ENCODE peak calls at places on chromosomes 13 and 19, in nine cellular contexts. E, B, P, Z, S, X, L, Q and U are unnamed samples.

GRCh38 chr13:38635030-38635429 is 51.8 kb upstream of the FREM2 start:
- DNase-seq in E (no peak), B (no peak), P (no peak), Z (no peak), S (no peak), X (no peak), L (no peak), Q (no peak), U (no peak)

GRCh38 chr19:54100560-54100959 is at the start of gene OSCAR:
- DNase-seq in E (no peak), B (no peak), P (no peak), Z (peak; percentile 47), S (no peak), X (no peak), L (no peak), Q (no peak), U (no peak)

GRCh38 chr13:47294691-47295090 is 397.8 kb upstream of the HTR2A start:
- DNase-seq in E (no peak), B (no peak), P (no peak), Z (no peak), S (no peak), X (no peak), L (no peak), Q (no peak), U (no peak)

GRCh38 chr13:42553098-42554046 is 20.6 kb upstream of the TNFSF11 start:
- DNase-seq in E (no peak), B (no peak), P (no peak), Z (no peak), S (no peak), X (no peak), L (no peak), Q (peak; percentile 28), U (no peak)

GRCh38 chr13:75307370-75307984 is 174.5 kb downstream of the TBC1D4 start:
- DNase-seq in E (no peak), B (no peak), P (no peak), Z (no peak), S (no peak), X (no peak), L (no peak), Q (no peak), U (no peak)

GRCh38 chr13:44280461-44280860 is 93.2 kb upstream of the SERP2 start:
- DNase-seq in E (no peak), B (no peak), P (no peak), Z (no peak), S (no peak), X (no peak), L (no peak), Q (no peak), U (no peak)

GRCh38 chr19:47436712-47437401 is 17.5 kb upstream of the MEIS3 start:
- DNase-seq in E (no peak), B (peak; percentile 87), P (peak; percentile 87), Z (peak; percentile 92), S (peak; percentile 75), X (peak; percentile 74), L (peak; percentile 69), Q (peak; percentile 82), U (peak; percentile 91)

GRCh38 chr19:10288662-10289166 is 1.0 kb upstream of the ICAM5 start:
- DNase-seq in E (no peak), B (peak; percentile 80), P (no peak), Z (peak; percentile 69), S (no peak), X (no peak), L (no peak), Q (peak; percentile 72), U (peak; percentile 66)

GRCh38 chr19:33429891-33430673 is 56.6 kb downstream of the CEBPG start:
- DNase-seq in E (no peak), B (no peak), P (peak; percentile 49), Z (no peak), S (no peak), X (no peak), L (no peak), Q (no peak), U (peak; percentile 34)

GRCh38 chr19:51422053-51422448 is 4.6 kb upstream of the SIGLEC10 start:
- DNase-seq in E (no peak), B (peak; percentile 93), P (peak; percentile 86), Z (peak; percentile 94), S (peak; percentile 46), X (peak; percentile 17), L (peak; percentile 53), Q (peak; percentile 92), U (peak; percentile 93)

GRCh38 chr13:75489502-75490263 is 7.7 kb upstream of the TBC1D4 start:
- DNase-seq in E (peak; percentile 54), B (peak; percentile 51), P (no peak), Z (no peak), S (no peak), X (no peak), L (no peak), Q (peak; percentile 43), U (peak; percentile 42)

GRCh38 chr13:23615677-23616076 is 45.5 kb downstream of the TNFRSF19 start:
- DNase-seq in E (no peak), B (no peak), P (no peak), Z (no peak), S (no peak), X (no peak), L (no peak), Q (no peak), U (no peak)

GRCh38 chr19:18281082-18282020 is at the start of gene JUND:
- DNase-seq in E (peak; percentile 89), B (peak; percentile 98), P (peak; percentile 97), Z (peak; percentile 98), S (peak; percentile 98), X (peak; percentile 97), L (peak; percentile 96), Q (peak; percentile 96), U (peak; percentile 98)

GRCh38 chr13:114055766-114056165 is 76.7 kb downstream of the RASA3 start:
- DNase-seq in E (no peak), B (no peak), P (no peak), Z (no peak), S (no peak), X (no peak), L (no peak), Q (no peak), U (no peak)

GRCh38 chr19:2494084-2494446 is 18.1 kb downstream of the GADD45B start:
- DNase-seq in E (no peak), B (no peak), P (no peak), Z (peak; percentile 49), S (no peak), X (no peak), L (no peak), Q (no peak), U (no peak)

GRCh38 chr19:32201661-32202060 is 143.7 kb upstream of the ZNF507 start:
- DNase-seq in E (no peak), B (no peak), P (no peak), Z (no peak), S (no peak), X (no peak), L (no peak), Q (no peak), U (peak; percentile 59)

GRCh38 chr13:26956532-26957142 is 196.1 kb upstream of the GPR12 start:
- DNase-seq in E (no peak), B (no peak), P (no peak), Z (peak; percentile 71), S (no peak), X (no peak), L (no peak), Q (peak; percentile 85), U (no peak)

GRCh38 chr19:17671906-17672305 is 16.2 kb downstream of the UNC13A start:
- DNase-seq in E (no peak), B (no peak), P (no peak), Z (no peak), S (no peak), X (no peak), L (no peak), Q (no peak), U (peak; percentile 56)

DNA sequence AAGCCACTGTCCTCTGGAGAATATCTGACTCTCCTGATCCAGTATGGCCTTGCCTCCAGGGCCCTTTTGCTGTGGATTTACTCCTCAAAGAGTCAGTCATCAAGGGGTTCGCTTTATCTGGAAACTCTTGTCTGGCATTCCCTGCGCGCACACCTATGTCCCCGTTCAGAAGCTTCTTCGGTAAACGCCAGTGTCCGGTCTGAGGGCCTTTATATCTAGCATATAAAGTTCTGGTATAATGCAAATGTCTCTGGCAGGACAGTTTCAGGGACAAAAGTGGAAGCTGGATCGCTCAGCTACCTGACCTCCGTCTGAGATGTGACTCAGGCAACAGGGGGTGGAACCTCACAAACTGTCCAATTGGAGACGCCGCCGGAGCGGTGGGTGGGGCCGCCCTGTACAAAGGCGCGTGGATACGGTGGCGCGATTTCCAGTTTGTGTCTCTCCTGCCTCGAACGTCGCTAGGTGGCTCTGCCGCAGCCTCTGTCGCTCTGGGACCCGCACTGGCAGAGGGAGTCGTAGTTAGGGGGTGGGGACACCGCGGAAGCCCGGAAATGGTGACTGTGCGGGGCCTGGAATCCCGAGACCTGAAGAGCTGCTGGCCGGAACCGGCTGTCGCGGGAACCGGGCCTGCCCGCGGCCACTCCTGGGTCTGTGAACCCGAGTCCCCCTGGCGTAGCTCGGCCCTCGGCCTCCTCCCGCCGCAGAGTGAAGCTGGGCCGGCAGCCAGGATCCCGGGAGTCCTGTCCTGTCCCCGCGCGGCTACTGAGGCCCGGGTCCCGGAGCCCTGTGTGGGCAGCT is 10.6 kb upstream of the ZNF709 start:
- DNase-seq in E (peak; percentile 44), B (peak; percentile 89), P (peak; percentile 97), Z (peak; percentile 99), S (peak; percentile 94), X (peak; percentile 89), L (peak; percentile 95), Q (peak; percentile 97), U (peak; percentile 98)
- TF ChIP-seq CTCF in E (peak; percentile 43), B (peak; percentile 38), P (peak; percentile 32), Z (peak; percentile 42), S (peak; percentile 42), X (peak; percentile 38), L (no peak), Q (no peak), U (peak; percentile 12)

GRCh38 chr19:7120499-7120898 is 51.0 kb downstream of the ZNF557 start:
- DNase-seq in E (no peak), B (no peak), P (no peak), Z (peak; percentile 5), S (no peak), X (no peak), L (no peak), Q (no peak), U (no peak)
- TF ChIP-seq CTCF in E (no peak), B (no peak), P (no peak), Z (no peak), S (no peak), X (no peak), L (no peak), Q (no peak), U (no peak)

DNA sequence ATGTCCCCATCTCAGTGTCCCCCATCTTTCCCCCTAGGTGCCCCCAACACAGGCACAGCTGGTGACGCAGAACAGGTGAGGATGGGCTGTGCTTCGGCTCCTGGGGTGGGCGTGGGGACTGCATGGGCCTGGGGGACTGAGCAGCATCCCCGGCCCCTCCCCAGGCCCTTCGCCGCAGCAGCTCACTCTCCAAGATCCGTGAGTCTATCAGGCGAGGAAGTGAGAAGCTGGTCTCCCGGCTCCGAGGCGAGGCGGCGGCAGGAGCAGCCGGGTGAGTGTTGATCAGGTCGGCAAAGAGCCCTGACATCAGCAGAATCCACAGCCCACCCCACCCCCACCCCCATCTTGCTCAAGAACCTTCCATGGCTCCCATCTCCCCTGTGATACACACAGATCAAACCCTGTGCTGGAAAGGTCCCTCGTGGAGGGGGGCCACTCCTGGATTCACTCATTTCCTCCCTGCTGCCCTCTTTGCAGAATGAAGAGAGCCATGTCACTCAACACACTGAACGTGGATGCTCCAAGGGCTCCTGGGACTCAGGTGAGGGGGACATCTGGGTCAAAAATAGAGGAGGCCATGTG is 10.0 kb downstream of the KLC3 start:
- DNase-seq in E (no peak), B (no peak), P (no peak), Z (no peak), S (no peak), X (no peak), L (no peak), Q (no peak), U (no peak)
- TF ChIP-seq CTCF in E (no peak), B (no peak), P (no peak), Z (no peak), S (no peak), X (no peak), L (no peak), Q (no peak), U (no peak)

GRCh38 chr19:41263850-41264580 is at the start of gene HNRNPUL1:
- DNase-seq in E (peak; percentile 100), B (peak; percentile 99), P (peak; percentile 100), Z (peak; percentile 99), S (peak; percentile 99), X (peak; percentile 99), L (peak; percentile 100), Q (peak; percentile 98), U (peak; percentile 98)
- TF ChIP-seq CTCF in E (peak; percentile 10), B (peak; percentile 24), P (peak; percentile 43), Z (peak; percentile 37), S (no peak), X (peak; percentile 26), L (peak; percentile 6), Q (no peak), U (no peak)